ENCODE peak calls at places on chromosomes 1 and 21, in ten cellular contexts. One of them, this sample, is unnamed.

GRCh38 chr1:43836267-43836951 is 97.2 kb upstream of the ARTN start:
- DNase-seq in D341Med: peak
- DNase-seq in A549: no peak
- DNase-seq in NCI-H524: peak
- DNase-seq in CD8-positive, alpha-beta memory T cell: peak
- DNase-seq in upper lobe of right lung: peak
- DNase-seq in NCI-H1417: peak
- DNase-seq in HT1080: peak
- DNase-seq in cardiac muscle cell: peak
- DNase-seq in colonic mucosa: peak
- DNase-seq in this sample: no peak

GRCh38 chr1:8571200-8571984 is 246.0 kb downstream of the RERE start:
- DNase-seq in D341Med: no peak
- DNase-seq in A549: no peak
- DNase-seq in NCI-H524: no peak
- DNase-seq in CD8-positive, alpha-beta memory T cell: no peak
- DNase-seq in upper lobe of right lung: no peak
- DNase-seq in NCI-H1417: no peak
- DNase-seq in HT1080: no peak
- DNase-seq in cardiac muscle cell: peak
- DNase-seq in colonic mucosa: no peak
- DNase-seq in this sample: no peak

GRCh38 chr1:240804475-240804874 is 192.5 kb upstream of the GREM2 start:
- DNase-seq in D341Med: no peak
- DNase-seq in A549: no peak
- DNase-seq in NCI-H524: no peak
- DNase-seq in CD8-positive, alpha-beta memory T cell: no peak
- DNase-seq in upper lobe of right lung: no peak
- DNase-seq in NCI-H1417: no peak
- DNase-seq in HT1080: no peak
- DNase-seq in cardiac muscle cell: no peak
- DNase-seq in colonic mucosa: no peak
- DNase-seq in this sample: no peak

GRCh38 chr1:32001863-32002262 is 11.8 kb upstream of the KHDRBS1 start:
- DNase-seq in D341Med: no peak
- DNase-seq in A549: no peak
- DNase-seq in NCI-H524: no peak
- DNase-seq in CD8-positive, alpha-beta memory T cell: no peak
- DNase-seq in upper lobe of right lung: no peak
- DNase-seq in NCI-H1417: no peak
- DNase-seq in HT1080: no peak
- DNase-seq in cardiac muscle cell: no peak
- DNase-seq in colonic mucosa: no peak
- DNase-seq in this sample: no peak

GRCh38 chr21:14740692-14741091 is 194.6 kb upstream of the SAMSN1 start:
- DNase-seq in D341Med: no peak
- DNase-seq in A549: no peak
- DNase-seq in NCI-H524: no peak
- DNase-seq in CD8-positive, alpha-beta memory T cell: no peak
- DNase-seq in upper lobe of right lung: no peak
- DNase-seq in NCI-H1417: no peak
- DNase-seq in HT1080: no peak
- DNase-seq in cardiac muscle cell: no peak
- DNase-seq in colonic mucosa: no peak
- DNase-seq in this sample: no peak

GRCh38 chr1:75062111-75062510 is 72.1 kb upstream of the LHX8 start:
- DNase-seq in D341Med: no peak
- DNase-seq in A549: no peak
- DNase-seq in NCI-H524: no peak
- DNase-seq in CD8-positive, alpha-beta memory T cell: no peak
- DNase-seq in upper lobe of right lung: no peak
- DNase-seq in NCI-H1417: no peak
- DNase-seq in HT1080: no peak
- DNase-seq in cardiac muscle cell: no peak
- DNase-seq in colonic mucosa: no peak
- DNase-seq in this sample: no peak

GRCh38 chr21:31184462-31184861 is 146.2 kb upstream of the KRTAP19-8 start:
- DNase-seq in D341Med: no peak
- DNase-seq in A549: no peak
- DNase-seq in NCI-H524: no peak
- DNase-seq in CD8-positive, alpha-beta memory T cell: peak
- DNase-seq in upper lobe of right lung: no peak
- DNase-seq in NCI-H1417: no peak
- DNase-seq in HT1080: no peak
- DNase-seq in cardiac muscle cell: no peak
- DNase-seq in colonic mucosa: no peak
- DNase-seq in this sample: peak

GRCh38 chr21:18622383-18622782 is 218.8 kb upstream of the TMPRSS15 start:
- DNase-seq in D341Med: no peak
- DNase-seq in A549: no peak
- DNase-seq in NCI-H524: no peak
- DNase-seq in CD8-positive, alpha-beta memory T cell: no peak
- DNase-seq in upper lobe of right lung: no peak
- DNase-seq in NCI-H1417: no peak
- DNase-seq in HT1080: no peak
- DNase-seq in cardiac muscle cell: no peak
- DNase-seq in colonic mucosa: no peak
- DNase-seq in this sample: no peak

GRCh38 chr1:16719571-16720402 is 20.5 kb upstream of the RNU1-4 start:
- DNase-seq in D341Med: peak
- DNase-seq in A549: no peak
- DNase-seq in NCI-H524: no peak
- DNase-seq in CD8-positive, alpha-beta memory T cell: no peak
- DNase-seq in upper lobe of right lung: no peak
- DNase-seq in NCI-H1417: no peak
- DNase-seq in HT1080: peak
- DNase-seq in cardiac muscle cell: no peak
- DNase-seq in colonic mucosa: no peak
- DNase-seq in this sample: no peak

GRCh38 chr1:25550683-25551310 is 7.4 kb downstream of the LDLRAP1 start:
- DNase-seq in D341Med: no peak
- DNase-seq in A549: no peak
- DNase-seq in NCI-H524: no peak
- DNase-seq in CD8-positive, alpha-beta memory T cell: no peak
- DNase-seq in upper lobe of right lung: no peak
- DNase-seq in NCI-H1417: no peak
- DNase-seq in HT1080: peak
- DNase-seq in cardiac muscle cell: no peak
- DNase-seq in colonic mucosa: no peak
- DNase-seq in this sample: no peak

GRCh38 chr1:22921452-22922126 is 51.1 kb downstream of the LACTBL1 start:
- DNase-seq in D341Med: no peak
- DNase-seq in A549: no peak
- DNase-seq in NCI-H524: no peak
- DNase-seq in CD8-positive, alpha-beta memory T cell: no peak
- DNase-seq in upper lobe of right lung: no peak
- DNase-seq in NCI-H1417: no peak
- DNase-seq in HT1080: no peak
- DNase-seq in cardiac muscle cell: peak
- DNase-seq in colonic mucosa: no peak
- DNase-seq in this sample: no peak

GRCh38 chr1:160070243-160071163 is 543 bp upstream of the KCNJ10 start:
- DNase-seq in D341Med: peak
- DNase-seq in A549: peak
- DNase-seq in NCI-H524: peak
- DNase-seq in CD8-positive, alpha-beta memory T cell: peak
- DNase-seq in upper lobe of right lung: peak
- DNase-seq in NCI-H1417: peak
- DNase-seq in HT1080: no peak
- DNase-seq in cardiac muscle cell: peak
- DNase-seq in colonic mucosa: peak
- DNase-seq in this sample: peak

GRCh38 chr1:181152892-181153633 is 64.6 kb downstream of the IER5 start:
- DNase-seq in D341Med: peak
- DNase-seq in A549: no peak
- DNase-seq in NCI-H524: no peak
- DNase-seq in CD8-positive, alpha-beta memory T cell: no peak
- DNase-seq in upper lobe of right lung: peak
- DNase-seq in NCI-H1417: no peak
- DNase-seq in HT1080: no peak
- DNase-seq in cardiac muscle cell: peak
- DNase-seq in colonic mucosa: peak
- DNase-seq in this sample: no peak

GRCh38 chr1:45326627-45327591 is at the start of gene HPDL:
- DNase-seq in D341Med: peak
- DNase-seq in A549: peak
- DNase-seq in NCI-H524: peak
- DNase-seq in CD8-positive, alpha-beta memory T cell: peak
- DNase-seq in upper lobe of right lung: peak
- DNase-seq in NCI-H1417: no peak
- DNase-seq in HT1080: no peak
- DNase-seq in cardiac muscle cell: peak
- DNase-seq in colonic mucosa: peak
- DNase-seq in this sample: peak

GRCh38 chr1:236395780-236396664 is 1.9 kb downstream of the EDARADD start:
- DNase-seq in D341Med: no peak
- DNase-seq in A549: no peak
- DNase-seq in NCI-H524: no peak
- DNase-seq in CD8-positive, alpha-beta memory T cell: no peak
- DNase-seq in upper lobe of right lung: no peak
- DNase-seq in NCI-H1417: no peak
- DNase-seq in HT1080: no peak
- DNase-seq in cardiac muscle cell: peak
- DNase-seq in colonic mucosa: no peak
- DNase-seq in this sample: no peak

GRCh38 chr1:111743679-111744101 is 4.5 kb upstream of the INKA2 start:
- DNase-seq in D341Med: no peak
- DNase-seq in A549: no peak
- DNase-seq in NCI-H524: no peak
- DNase-seq in CD8-positive, alpha-beta memory T cell: no peak
- DNase-seq in upper lobe of right lung: no peak
- DNase-seq in NCI-H1417: no peak
- DNase-seq in HT1080: peak
- DNase-seq in cardiac muscle cell: no peak
- DNase-seq in colonic mucosa: no peak
- DNase-seq in this sample: no peak

GRCh38 chr1:78483903-78484302 is 6.9 kb upstream of the PTGFR start:
- DNase-seq in D341Med: peak
- DNase-seq in A549: no peak
- DNase-seq in NCI-H524: peak
- DNase-seq in CD8-positive, alpha-beta memory T cell: no peak
- DNase-seq in upper lobe of right lung: no peak
- DNase-seq in NCI-H1417: peak
- DNase-seq in HT1080: peak
- DNase-seq in cardiac muscle cell: no peak
- DNase-seq in colonic mucosa: no peak
- DNase-seq in this sample: no peak

GRCh38 chr1:99661780-99662179 is 15.9 kb downstream of the PALMD start:
- DNase-seq in D341Med: no peak
- DNase-seq in A549: no peak
- DNase-seq in NCI-H524: no peak
- DNase-seq in CD8-positive, alpha-beta memory T cell: no peak
- DNase-seq in upper lobe of right lung: no peak
- DNase-seq in NCI-H1417: no peak
- DNase-seq in HT1080: no peak
- DNase-seq in cardiac muscle cell: no peak
- DNase-seq in colonic mucosa: no peak
- DNase-seq in this sample: no peak

GRCh38 chr21:34126269-34126668 is 52.9 kb downstream of the MRPS6 start:
- DNase-seq in D341Med: no peak
- DNase-seq in A549: no peak
- DNase-seq in NCI-H524: no peak
- DNase-seq in CD8-positive, alpha-beta memory T cell: peak
- DNase-seq in upper lobe of right lung: no peak
- DNase-seq in NCI-H1417: peak
- DNase-seq in HT1080: no peak
- DNase-seq in cardiac muscle cell: peak
- DNase-seq in colonic mucosa: no peak
- DNase-seq in this sample: no peak

GRCh38 chr1:206864939-206865671 is at the start of gene IL20:
- DNase-seq in D341Med: peak
- DNase-seq in A549: peak
- DNase-seq in NCI-H524: peak
- DNase-seq in CD8-positive, alpha-beta memory T cell: peak
- DNase-seq in upper lobe of right lung: peak
- DNase-seq in NCI-H1417: no peak
- DNase-seq in HT1080: peak
- DNase-seq in cardiac muscle cell: peak
- DNase-seq in colonic mucosa: peak
- DNase-seq in this sample: peak

GRCh38 chr1:154445040-154445472 is 39.9 kb downstream of the IL6R start:
- DNase-seq in D341Med: no peak
- DNase-seq in A549: peak
- DNase-seq in NCI-H524: no peak
- DNase-seq in CD8-positive, alpha-beta memory T cell: no peak
- DNase-seq in upper lobe of right lung: no peak
- DNase-seq in NCI-H1417: no peak
- DNase-seq in HT1080: peak
- DNase-seq in cardiac muscle cell: no peak
- DNase-seq in colonic mucosa: no peak
- DNase-seq in this sample: no peak

GRCh38 chr1:6502000-6502891 is 10.8 kb upstream of the PLEKHG5 start:
- DNase-seq in D341Med: no peak
- DNase-seq in A549: no peak
- DNase-seq in NCI-H524: no peak
- DNase-seq in CD8-positive, alpha-beta memory T cell: no peak
- DNase-seq in upper lobe of right lung: no peak
- DNase-seq in NCI-H1417: no peak
- DNase-seq in HT1080: no peak
- DNase-seq in cardiac muscle cell: no peak
- DNase-seq in colonic mucosa: no peak
- DNase-seq in this sample: no peak

GRCh38 chr1:61742620-61743431 is 546 bp downstream of the PATJ start:
- DNase-seq in D341Med: peak
- DNase-seq in A549: peak
- DNase-seq in NCI-H524: no peak
- DNase-seq in CD8-positive, alpha-beta memory T cell: no peak
- DNase-seq in upper lobe of right lung: no peak
- DNase-seq in NCI-H1417: no peak
- DNase-seq in HT1080: no peak
- DNase-seq in cardiac muscle cell: peak
- DNase-seq in colonic mucosa: peak
- DNase-seq in this sample: no peak

GRCh38 chr1:89311757-89312156 is 39.1 kb upstream of the GBP5 start:
- DNase-seq in D341Med: no peak
- DNase-seq in A549: no peak
- DNase-seq in NCI-H524: no peak
- DNase-seq in CD8-positive, alpha-beta memory T cell: no peak
- DNase-seq in upper lobe of right lung: no peak
- DNase-seq in NCI-H1417: no peak
- DNase-seq in HT1080: peak
- DNase-seq in cardiac muscle cell: no peak
- DNase-seq in colonic mucosa: no peak
- DNase-seq in this sample: no peak

GRCh38 chr21:28333455-28334108 is 659.1 kb downstream of the LTN1 start:
- DNase-seq in D341Med: no peak
- DNase-seq in A549: no peak
- DNase-seq in NCI-H524: no peak
- DNase-seq in CD8-positive, alpha-beta memory T cell: no peak
- DNase-seq in upper lobe of right lung: no peak
- DNase-seq in NCI-H1417: no peak
- DNase-seq in HT1080: no peak
- DNase-seq in cardiac muscle cell: no peak
- DNase-seq in colonic mucosa: no peak
- DNase-seq in this sample: no peak

GRCh38 chr1:94819945-94820746 is at the start of gene SLC44A3:
- DNase-seq in D341Med: no peak
- DNase-seq in A549: peak
- DNase-seq in NCI-H524: peak
- DNase-seq in CD8-positive, alpha-beta memory T cell: no peak
- DNase-seq in upper lobe of right lung: peak
- DNase-seq in NCI-H1417: peak
- DNase-seq in HT1080: peak
- DNase-seq in cardiac muscle cell: peak
- DNase-seq in colonic mucosa: peak
- DNase-seq in this sample: no peak

GRCh38 chr1:189782280-189782679 is 695.4 kb downstream of the BRINP3 start:
- DNase-seq in D341Med: peak
- DNase-seq in A549: no peak
- DNase-seq in NCI-H524: no peak
- DNase-seq in CD8-positive, alpha-beta memory T cell: no peak
- DNase-seq in upper lobe of right lung: no peak
- DNase-seq in NCI-H1417: no peak
- DNase-seq in HT1080: no peak
- DNase-seq in cardiac muscle cell: peak
- DNase-seq in colonic mucosa: no peak
- DNase-seq in this sample: no peak

This sample was measured in activated T-helper 2 cell treated with anti-CD3 and anti-CD28 coated beads, Interferon-gamma antibody, Interleukin-2, Interleukin-4, amounts not matched to agents 10 μg/mL and 5 μg/mL and 100 μg/mL, durations not matched to agents 14 hours and 24 hours and 36 hours.